ENCODE peak calls at places on chromosomes 3 and 15, in four cellular contexts. K, I, L and C are unnamed samples.

GRCh38 chr15:79474252-79474651 is 42.1 kb downstream of the MINAR1 start:
- DNase-seq in I (no peak), K (peak; percentile 49), L (no peak), C (no peak)

GRCh38 chr15:39426552-39427532 is 154.0 kb upstream of the THBS1 start:
- DNase-seq in I (no peak), K (peak; percentile 91), L (peak; percentile 60), C (no peak)

GRCh38 chr3:78410077-78410476 is 1357.7 kb downstream of the ROBO1 start:
- DNase-seq in I (no peak), K (no peak), L (no peak), C (no peak)

GRCh38 chr3:20904674-20905073 is 718.7 kb upstream of the SGO1 start:
- DNase-seq in I (no peak), L (no peak), K (no peak), C (no peak)

GRCh38 chr15:65980824-65981456 is 111.6 kb downstream of the RAB11A start:
- DNase-seq in K (peak; percentile 71), I (peak; percentile 40), L (peak; percentile 65), C (no peak)

GRCh38 chr15:25936004-25936403 is 72.9 kb upstream of the ATP10A start:
- DNase-seq in L (no peak), I (no peak), K (no peak), C (no peak)

GRCh38 chr3:80688814-80689213 is 921.0 kb upstream of the ROBO1 start:
- DNase-seq in I (no peak), L (no peak), K (peak; percentile 50), C (no peak)

GRCh38 chr3:13273604-13274105 is 146.5 kb downstream of the NUP210 start:
- DNase-seq in I (no peak), K (no peak), L (no peak), C (no peak)

GRCh38 chr15:70104227-70104626 is 6.5 kb upstream of the TLE3 start:
- DNase-seq in K (no peak), L (no peak), I (no peak), C (no peak)

GRCh38 chr3:45261333-45262110 is 35.4 kb upstream of the TMEM158 start:
- DNase-seq in K (no peak), I (no peak), L (no peak), C (no peak)

GRCh38 chr3:58013973-58014649 is 5.9 kb downstream of the FLNB start:
- DNase-seq in L (no peak), K (peak; percentile 93), I (no peak), C (peak; percentile 76)

GRCh38 chr3:122969585-122970453 is 57.7 kb downstream of the SEMA5B start:
- DNase-seq in I (no peak), K (peak; percentile 29), L (no peak), C (no peak)

GRCh38 chr3:39414421-39414907 is 7.9 kb downstream of the RPSA start:
- DNase-seq in L (no peak), I (no peak), K (no peak), C (no peak)

GRCh38 chr15:48427960-48428547 is 96.8 kb downstream of the DUT start:
- DNase-seq in K (peak; percentile 71), I (no peak), L (no peak), C (no peak)

GRCh38 chr3:53328750-53329149 is 18.6 kb downstream of the DCP1A start:
- DNase-seq in K (no peak), L (no peak), I (no peak), C (no peak)

GRCh38 chr3:122960652-122961051 is 66.9 kb downstream of the SEMA5B start:
- DNase-seq in I (no peak), K (no peak), L (no peak), C (no peak)

GRCh38 chr3:185401319-185401955 is 38.5 kb downstream of the MAP3K13 start:
- DNase-seq in K (no peak), L (no peak), I (no peak), C (no peak)

GRCh38 chr3:94972066-94972465 is 909.2 kb downstream of the NSUN3 start:
- DNase-seq in L (no peak), K (no peak), I (no peak), C (no peak)

GRCh38 chr3:59769132-59769531 is 719.3 kb upstream of the CFAP20DC start:
- DNase-seq in L (no peak), K (no peak), I (no peak), C (no peak)

GRCh38 chr15:99154271-99154670 is 49.4 kb downstream of the SYNM start:
- DNase-seq in I (no peak), L (no peak), K (no peak), C (no peak)

GRCh38 chr3:40018369-40018768 is 209.0 kb downstream of the MYRIP start:
- DNase-seq in K (no peak), I (no peak), L (no peak), C (no peak)

GRCh38 chr3:37319784-37320183 is 145.4 kb upstream of the LRRFIP2 start:
- DNase-seq in K (no peak), L (no peak), I (no peak), C (no peak)

GRCh38 chr3:196541684-196542445 is 26.5 kb downstream of the WDR53 start:
- DNase-seq in I (no peak), L (no peak), K (no peak), C (no peak)

GRCh38 chr15:55959744-55960143 is 33.7 kb downstream of the NEDD4 start:
- DNase-seq in L (no peak), I (no peak), K (peak; percentile 9), C (no peak)

GRCh38 chr3:172221550-172221949 is 182.2 kb downstream of the FNDC3B start:
- DNase-seq in I (no peak), K (peak; percentile 59), L (no peak), C (no peak)

GRCh38 chr3:160616721-160617120 is 51.4 kb upstream of the KPNA4 start:
- DNase-seq in K (peak; percentile 59), L (no peak), I (no peak), C (no peak)

GRCh38 chr15:79023546-79023890 is 67.1 kb downstream of the RASGRF1 start:
- DNase-seq in L (no peak), I (no peak), K (no peak), C (no peak)

GRCh38 chr3:45582407-45582806 is 12.1 kb upstream of the LIMD1 start:
- DNase-seq in I (no peak), K (peak; percentile 73), L (no peak), C (no peak)

GRCh38 chr15:47887181-47887580 is 169.9 kb downstream of the SEMA6D start:
- DNase-seq in K (no peak), L (no peak), I (no peak), C (no peak)

GRCh38 chr3:54299169-54299935 is 177.0 kb downstream of the CACNA2D3 start:
- DNase-seq in I (no peak), L (no peak), K (no peak), C (no peak)

GRCh38 chr3:11899826-11900225 is 53.1 kb upstream of the TAMM41 start:
- DNase-seq in L (no peak), K (no peak), I (no peak), C (no peak)
- TF ChIP-seq CTCF in L (no peak), K (no peak), I (no peak), C (no peak)

GRCh38 chr15:90665288-90666134 is 51.6 kb upstream of the BLM start:
- DNase-seq in L (peak; percentile 80), I (no peak), K (peak; percentile 46), C (no peak)
- TF ChIP-seq CTCF in L (no peak), I (no peak), K (no peak), C (no peak)

GRCh38 chr3:18715208-18715607 is 290.1 kb upstream of the SATB1 start:
- DNase-seq in I (no peak), K (no peak), L (no peak), C (no peak)

GRCh38 chr3:18716101-18716500 is 291.0 kb upstream of the SATB1 start:
- DNase-seq in L (no peak), K (no peak), I (no peak), C (no peak)

GRCh38 chr3:18713576-18713951 is 288.4 kb upstream of the SATB1 start:
- DNase-seq in L (no peak), K (no peak), I (no peak), C (no peak)

GRCh38 chr3:18717588-18717987 is 292.4 kb upstream of the SATB1 start:
- DNase-seq in I (no peak), K (no peak), L (no peak), C (no peak)

DNA sequence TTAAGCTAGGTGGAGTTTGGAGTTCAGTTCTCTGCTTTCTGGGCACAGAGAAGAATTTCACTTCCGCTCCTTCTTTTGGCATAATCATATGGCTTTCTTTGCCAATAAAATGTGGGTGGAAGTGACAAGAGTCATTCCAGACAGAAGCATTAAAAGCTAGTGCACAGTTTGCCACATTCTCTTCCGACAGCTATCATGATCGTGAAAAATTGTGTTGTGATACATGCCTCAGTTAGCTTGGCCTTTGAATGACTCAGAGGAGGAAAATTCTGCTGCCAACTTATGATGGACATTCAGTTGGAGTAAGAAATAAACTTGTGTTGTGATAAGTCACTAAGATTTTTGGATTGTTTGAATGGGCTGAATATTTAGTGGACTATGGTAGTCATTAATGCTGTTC is 291.7 kb upstream of the SATB1 start:
- DNase-seq in I (no peak), L (no peak), K (no peak), C (no peak)
- TF ChIP-seq CTCF in I (no peak), L (no peak), K (no peak), C (no peak)

GRCh38 chr3:104214277-104214676 is 1152.4 kb upstream of the ALCAM start:
- DNase-seq in K (no peak), I (no peak), L (no peak), C (no peak)
- TF ChIP-seq CTCF in K (no peak), I (no peak), L (no peak), C (peak; percentile 17)

GRCh38 chr3:192410684-192410960 is 316.7 kb downstream of the FGF12 start:
- DNase-seq in K (no peak), L (no peak), I (no peak), C (no peak)

GRCh38 chr3:192409203-192409837 is 318.0 kb downstream of the FGF12 start:
- DNase-seq in L (peak; percentile 43), I (peak; percentile 55), K (peak; percentile 47), C (peak; percentile 70)

GRCh38 chr3:192408721-192409151 is 318.6 kb downstream of the FGF12 start:
- DNase-seq in L (peak; percentile 14), I (peak; percentile 16), K (peak; percentile 24), C (no peak)

GRCh38 chr3:192408007-192408655 is 319.2 kb downstream of the FGF12 start:
- DNase-seq in I (peak; percentile 40), K (peak; percentile 42), L (peak; percentile 8), C (peak; percentile 69)

GRCh38 chr3:192409838-192410683 is 317.3 kb downstream of the FGF12 start:
- DNase-seq in L (peak; percentile 11), K (peak; percentile 49), I (peak; percentile 22), C (no peak)
- TF ChIP-seq CTCF in L (no peak), K (no peak), I (no peak), C (peak; percentile 58)

GRCh38 chr3:116614795-116615362 is 94.7 kb upstream of the TUSC7 start:
- DNase-seq in K (no peak), L (peak; percentile 6), I (no peak), C (no peak)
- TF ChIP-seq CTCF in K (no peak), L (peak; percentile 11), I (peak; percentile 67), C (peak; percentile 75)